ENCODE peak calls at places on chromosomes 13 and 19, in six cellular contexts. U, W, A, R, M and D are unnamed samples.
A peak's percentile ranks its signal among the peaks of the same experiment; 100 is the strongest.

GRCh38 chr13:38350114-38350617 is 515 bp downstream of the UFM1 start:
- DNase-seq in U (no peak), W (peak; percentile 50), A (no peak), R (no peak), M (no peak), D (peak; percentile 50)

GRCh38 chr19:49327878-49328544 is 3.0 kb upstream of the SLC6A16 start:
- DNase-seq in U (peak; percentile 51), W (no peak), A (no peak), R (no peak), M (peak; percentile 32), D (peak; percentile 23)

GRCh38 chr13:36344886-36345437 is 1.2 kb downstream of the SPART start:
- DNase-seq in U (no peak), W (no peak), A (no peak), R (no peak), M (no peak), D (no peak)

GRCh38 chr19:10430505-10431253 is 10.3 kb downstream of the PDE4A start:
- DNase-seq in U (no peak), W (no peak), A (no peak), R (no peak), M (peak; percentile 53), D (peak; percentile 37)

GRCh38 chr13:91045351-91046034 is 302.0 kb upstream of the MIR17HG start:
- DNase-seq in U (no peak), W (no peak), A (peak; percentile 5), R (no peak), M (peak; percentile 17), D (no peak)

GRCh38 chr19:1453525-1454371 is 3.8 kb downstream of the APC2 start:
- DNase-seq in U (peak; percentile 63), W (no peak), A (no peak), R (no peak), M (no peak), D (no peak)

GRCh38 chr13:91280806-91281205 is 66.7 kb upstream of the MIR17HG start:
- DNase-seq in U (no peak), W (no peak), A (no peak), R (no peak), M (no peak), D (no peak)

GRCh38 chr19:27909861-27910260 is 1303.1 kb downstream of the UQCRFS1 start:
- DNase-seq in U (no peak), W (no peak), A (no peak), R (no peak), M (no peak), D (no peak)

GRCh38 chr13:76792680-76793334 is 93.4 kb downstream of the KCTD12 start:
- DNase-seq in U (no peak), W (no peak), A (no peak), R (no peak), M (peak; percentile 63), D (peak; percentile 66)

GRCh38 chr19:4598712-4599111 is 39.2 kb upstream of the SEMA6B start:
- DNase-seq in U (no peak), W (no peak), A (no peak), R (no peak), M (no peak), D (no peak)
- H4K91ac ChIP-seq in U (no peak overlapping the region), W (no peak overlapping the region), A (no peak overlapping the region), R (peak overlapping the region; percentile 22), M (no peak overlapping the region), D (no peak overlapping the region)

DNA sequence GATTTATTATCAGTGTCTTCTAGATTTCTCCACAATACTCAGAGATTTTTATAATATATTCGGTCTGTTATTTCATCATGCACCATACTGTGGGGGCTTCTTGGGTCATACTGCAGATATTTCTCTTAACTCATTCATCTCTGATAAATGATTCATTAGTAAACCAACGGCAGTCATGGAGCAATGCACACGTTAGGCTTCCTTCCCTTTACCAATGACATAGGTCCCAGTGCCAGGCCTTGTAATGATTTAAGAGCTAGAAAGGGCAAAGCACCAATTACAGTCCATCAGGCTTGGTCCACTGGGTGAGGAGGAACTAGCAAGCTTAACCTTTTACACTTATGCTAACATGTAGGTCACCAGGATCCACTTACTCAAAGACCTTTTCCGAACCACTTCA is 53.6 kb downstream of the FAM216B start:
- DNase-seq in U (no peak), W (no peak), A (no peak), R (no peak), M (no peak), D (no peak)
- H3K23ac ChIP-seq in U (no peak overlapping the region), W (no peak overlapping the region), A (no peak overlapping the region), R (no peak overlapping the region), M (no peak overlapping the region), D (no peak overlapping the region)

GRCh38 chr13:46541210-46541609 is 11.8 kb upstream of the LRCH1 start:
- DNase-seq in U (no peak), W (no peak), A (no peak), R (no peak), M (no peak), D (no peak)
- H3K4ac ChIP-seq in U (no peak overlapping the region), W (no peak overlapping the region), A (no peak overlapping the region), R (no peak overlapping the region), M (no peak overlapping the region), D (no peak overlapping the region)

GRCh38 chr13:42007844-42008243 is 40.6 kb upstream of the DGKH start:
- DNase-seq in U (no peak), W (no peak), A (no peak), R (no peak), M (peak; percentile 6), D (peak; percentile 79)

GRCh38 chr13:42014119-42014518 is 34.3 kb upstream of the DGKH start:
- DNase-seq in U (no peak), W (no peak), A (no peak), R (no peak), M (no peak), D (no peak)

GRCh38 chr13:42017264-42017663 is 31.2 kb upstream of the DGKH start:
- DNase-seq in U (no peak), W (no peak), A (no peak), R (no peak), M (no peak), D (no peak)

GRCh38 chr13:42009057-42009456 is 39.4 kb upstream of the DGKH start:
- DNase-seq in U (no peak), W (no peak), A (no peak), R (no peak), M (no peak), D (no peak)

GRCh38 chr13:42011601-42012401 is 36.6 kb upstream of the DGKH start:
- DNase-seq in U (peak; percentile 49), W (no peak), A (no peak), R (no peak), M (no peak), D (no peak)
- H4K91ac ChIP-seq in U (no peak overlapping the region), W (no peak overlapping the region), A (no peak overlapping the region), R (no peak overlapping the region), M (no peak overlapping the region), D (no peak overlapping the region)

DNA sequence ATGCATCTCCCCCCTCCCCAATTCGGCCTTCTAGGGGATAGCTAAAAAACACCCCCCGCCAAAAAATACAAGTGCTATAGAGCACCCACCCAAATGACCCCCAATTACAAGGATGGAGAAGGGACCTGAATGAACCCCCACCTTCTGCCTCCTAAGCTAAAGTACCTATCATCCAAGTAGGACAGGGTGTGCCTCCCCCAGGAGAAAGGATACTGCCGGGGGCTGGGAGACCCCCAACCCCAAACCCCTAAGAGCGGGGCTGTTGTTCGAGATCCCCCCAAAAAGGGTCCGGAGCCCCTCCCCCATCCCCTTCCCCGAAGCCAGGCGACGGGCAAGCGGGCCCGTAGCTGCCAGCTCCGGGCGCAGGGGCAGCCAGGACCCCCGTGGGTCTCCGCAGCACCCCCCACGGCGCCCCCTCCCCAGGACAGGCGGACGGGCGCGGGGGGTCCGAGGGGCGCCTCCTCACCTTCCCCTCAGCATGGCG is 1.9 kb downstream of the ZC3H4 start:
- DNase-seq in U (no peak), W (no peak), A (peak; percentile 45), R (no peak), M (no peak), D (no peak)
- H3K23ac ChIP-seq in U (no peak overlapping the region), W (peak overlapping the region; percentile 63), A (peak overlapping the region; percentile 98), R (no peak overlapping the region), M (no peak overlapping the region), D (peak overlapping the region; percentile 99)